ENCODE peak calls at places on chromosomes 11 and 22, in five cellular contexts. P is naive thymus-derived CD8-positive, alpha-beta T cell; A is left ventricle myocardium inferior; N is GM20000; L is stimulated activated CD8-positive, alpha-beta memory T cell treated with anti-CD3 and anti-CD28 coated beads, Interleukin-4, amount 100 ng/mL, for 24 hours. E is an unnamed sample.

GRCh38 chr11:125464266-125464662 is 31.8 kb downstream of the FEZ1 start:
- DNase-seq in P (no peak), A (no peak), N (no peak), L (no peak), E (no peak)

GRCh38 chr22:24976442-24977218 is 24.1 kb downstream of the KIAA1671 start:
- DNase-seq in P (no peak), A (no peak), N (no peak), L (no peak), E (no peak)

GRCh38 chr11:66082936-66083698 is 13.0 kb downstream of the PACS1 start:
- DNase-seq in P (no peak), A (no peak), N (no peak), L (no peak), E (no peak)

GRCh38 chr11:9273430-9274336 is 8.5 kb upstream of the DENND5A start:
- DNase-seq in P (no peak), A (no peak), N (no peak), L (no peak), E (peak; percentile 60)

GRCh38 chr11:17770917-17771316 is 36.3 kb downstream of the KCNC1 start:
- DNase-seq in P (no peak), A (no peak), N (no peak), L (no peak), E (no peak)

GRCh38 chr11:66264383-66264782 is 4.1 kb upstream of the RAB1B start:
- DNase-seq in P (no peak), A (no peak), N (no peak), L (no peak), E (no peak)

GRCh38 chr11:10322830-10323792 is 18.2 kb downstream of the ADM start:
- DNase-seq in P (peak; percentile 12), A (peak; percentile 24), N (peak; percentile 30), L (no peak), E (no peak)

GRCh38 chr11:61752117-61752924 is at the start of gene MYRF:
- DNase-seq in P (peak; percentile 39), A (peak; percentile 49), N (peak; percentile 90), L (peak; percentile 40), E (no peak)

GRCh38 chr11:2868604-2869526 is 16.7 kb downstream of the CDKN1C start:
- DNase-seq in P (no peak), A (no peak), N (no peak), L (no peak), E (no peak)

GRCh38 chr11:6245536-6245935 is 6.6 kb downstream of the CNGA4 start:
- DNase-seq in P (no peak), A (no peak), N (no peak), L (no peak), E (no peak)

GRCh38 chr11:133040289-133040893 is 491.9 kb downstream of the OPCML start:
- DNase-seq in P (no peak), A (no peak), N (no peak), L (no peak), E (no peak)

GRCh38 chr11:112440518-112440917 is 179.9 kb upstream of the PLET1 start:
- DNase-seq in P (no peak), A (no peak), N (no peak), L (no peak), E (no peak)

GRCh38 chr11:110621826-110622225 is 90.4 kb downstream of the ARHGAP20 start:
- DNase-seq in P (no peak), A (no peak), N (no peak), L (no peak), E (no peak)

GRCh38 chr22:49763138-49763537 is 64.5 kb downstream of the BRD1 start:
- DNase-seq in P (no peak), A (no peak), N (no peak), L (no peak), E (no peak)

GRCh38 chr22:29308791-29309262 is 2.4 kb downstream of the GAS2L1 start:
- DNase-seq in P (no peak), A (no peak), N (peak; percentile 50), L (no peak), E (no peak)

GRCh38 chr11:7572001-7572712 is 58.4 kb downstream of the PPFIBP2 start:
- DNase-seq in P (no peak), A (no peak), N (no peak), L (no peak), E (no peak)

GRCh38 chr11:20026629-20027545 is 133.4 kb downstream of the DBX1 start:
- DNase-seq in P (no peak), A (no peak), N (no peak), L (no peak), E (peak; percentile 12)

GRCh38 chr22:20798218-20798617 is 24.3 kb downstream of the SERPIND1 start:
- DNase-seq in P (no peak), A (no peak), N (no peak), L (no peak), E (no peak)